ENCODE peak calls at places on chromosomes 16 and 17, in six cellular contexts. N is A673, G is uterus, W is heart right ventricle, L is left ventricle myocardium inferior, D is Peyer's patch. Z is an unnamed sample.

GRCh38 chr16:70594569-70594968 is 51.8 kb upstream of the IL34 start:
- DNase-seq in D (no peak), G (no peak), W (peak; percentile 61), N (no peak), L (peak; percentile 38), Z (no peak)

GRCh38 chr17:38599398-38599856 is 6.3 kb downstream of the SRCIN1 start:
- DNase-seq in W (no peak), N (no peak), G (no peak), D (no peak), L (no peak), Z (no peak)

GRCh38 chr17:48054238-48055185 is 6.4 kb downstream of the NFE2L1 start:
- DNase-seq in W (peak; percentile 73), L (peak; percentile 76), N (peak; percentile 94), G (peak; percentile 83), D (no peak), Z (no peak)

GRCh38 chr16:57966133-57966805 is 4.7 kb downstream of the CNGB1 start:
- DNase-seq in L (no peak), N (no peak), D (no peak), G (no peak), W (no peak), Z (no peak)

GRCh38 chr17:17780941-17781590 is 55.7 kb downstream of the SREBF1 start:
- DNase-seq in N (peak; percentile 91), L (no peak), W (peak; percentile 35), G (peak; percentile 70), D (no peak), Z (no peak)

GRCh38 chr17:29393451-29393850 is 3.3 kb downstream of the TAOK1 start:
- DNase-seq in L (no peak), N (peak; percentile 57), D (no peak), W (no peak), G (no peak), Z (no peak)

GRCh38 chr16:84633622-84634021 is 14.7 kb upstream of the KLHL36 start:
- DNase-seq in L (peak; percentile 88), G (peak; percentile 77), W (peak; percentile 85), N (no peak), D (no peak), Z (peak; percentile 85)

GRCh38 chr17:78000351-78000750 is 41.8 kb downstream of the TNRC6C start:
- DNase-seq in N (peak; percentile 11), W (no peak), L (no peak), G (no peak), D (no peak), Z (no peak)

GRCh38 chr17:7817643-7817964 is 16.4 kb upstream of the KDM6B start:
- DNase-seq in W (no peak), N (no peak), D (no peak), G (no peak), L (no peak), Z (no peak)

GRCh38 chr17:28765038-28765437 is 21.2 kb downstream of the TRAF4 start:
- DNase-seq in W (no peak), L (no peak), G (no peak), N (no peak), D (no peak), Z (no peak)

GRCh38 chr16:16093625-16094332 is 129.5 kb downstream of the ABCC6 start:
- DNase-seq in W (no peak), N (no peak), D (no peak), L (no peak), G (no peak), Z (no peak)

GRCh38 chr16:75286996-75287395 is 35.6 kb upstream of the BCAR1 start:
- DNase-seq in G (no peak), W (no peak), L (no peak), N (no peak), D (no peak), Z (no peak)

DNA sequence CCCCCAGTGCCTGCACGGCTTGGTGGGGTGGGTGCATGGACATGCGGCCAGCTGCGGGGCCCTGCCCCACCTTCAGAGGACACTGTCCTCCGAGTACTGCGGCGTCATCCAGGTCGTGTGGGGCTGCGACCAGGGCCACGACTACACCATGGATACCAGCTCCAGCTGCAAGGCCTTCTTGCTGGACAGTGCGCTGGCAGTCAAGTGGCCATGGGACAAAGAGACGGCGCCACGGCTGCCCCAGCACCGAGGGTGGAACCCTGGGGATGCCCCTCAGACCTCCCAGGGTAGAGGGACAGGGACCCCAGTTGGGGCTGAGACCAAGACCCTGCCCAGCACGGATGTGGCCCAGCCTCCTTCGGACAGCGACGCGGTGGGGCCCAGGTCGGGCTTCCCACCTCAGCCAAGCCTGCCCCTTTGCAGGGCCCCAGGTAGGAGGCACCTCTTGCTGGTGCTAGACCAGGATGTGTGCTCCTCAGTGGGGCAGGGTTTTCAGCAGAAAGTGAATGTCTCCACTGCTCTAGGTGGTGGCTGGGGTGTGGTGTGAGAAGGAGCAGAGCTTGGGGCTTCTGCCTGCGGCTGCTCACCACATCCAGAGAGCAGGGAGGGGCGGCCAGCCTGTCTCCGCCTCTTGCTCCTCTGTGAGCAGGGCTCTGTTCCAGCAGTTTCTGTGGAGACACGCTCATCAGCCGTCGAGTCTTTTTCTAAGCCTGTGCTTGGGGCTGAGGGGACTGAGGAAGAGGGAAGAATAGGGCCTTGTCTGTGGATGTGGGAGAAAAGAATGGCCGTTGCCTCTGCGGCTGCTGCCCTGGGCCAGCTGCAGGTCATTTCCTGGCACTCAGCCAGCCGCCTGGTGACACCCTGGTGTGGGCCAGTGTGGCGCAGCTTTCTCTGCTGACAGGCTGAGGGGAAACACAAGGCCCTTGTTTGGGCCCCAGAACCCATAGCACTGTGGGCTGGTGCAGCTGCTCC is 2.2 kb downstream of the ZNF276 start:
- DNase-seq in N (peak; percentile 56), L (peak; percentile 62), W (peak; percentile 70), G (no peak), D (no peak), Z (no peak)
- H3K27ac ChIP-seq in N (peak overlapping the region; percentile 37), L (peak overlapping the region; percentile 100), W (peak overlapping the region; percentile 2), G (no peak overlapping the region), D (peak overlapping the region; percentile 99), Z (peak overlapping the region; percentile 97)

GRCh38 chr17:44004761-44005526 is 522 bp downstream of the NAGS start:
- DNase-seq in N (no peak), G (peak; percentile 23), W (no peak), D (peak; percentile 91), L (no peak), Z (no peak)

GRCh38 chr17:44006581-44007345 is 2.3 kb downstream of the NAGS start:
- DNase-seq in L (peak; percentile 98), G (peak; percentile 96), N (peak; percentile 95), W (peak; percentile 97), D (peak; percentile 100), Z (peak; percentile 96)

GRCh38 chr17:44005527-44005864 is 1.1 kb downstream of the NAGS start:
- DNase-seq in W (no peak), N (no peak), L (no peak), D (no peak), G (no peak), Z (no peak)

GRCh38 chr17:44007346-44008204 is 3.2 kb downstream of the NAGS start:
- DNase-seq in G (no peak), L (peak; percentile 33), N (no peak), W (no peak), D (peak; percentile 58), Z (no peak)

GRCh38 chr17:44005865-44006580 is 1.6 kb downstream of the NAGS start:
- DNase-seq in D (peak; percentile 83), L (no peak), G (no peak), W (no peak), N (no peak), Z (no peak)
- TF ChIP-seq CTCF in D (no peak), L (no peak), G (no peak), W (no peak), N (no peak), Z (no peak)

GRCh38 chr16:51211148-51211547 is 60.1 kb upstream of the SALL1 start:
- DNase-seq in D (no peak), G (no peak), W (no peak), L (no peak), N (no peak), Z (no peak)
- H3K4me3 ChIP-seq in D (no peak overlapping the region), G (no peak overlapping the region), W (no peak overlapping the region), L (no peak overlapping the region), N (no peak overlapping the region), Z (no peak overlapping the region)

GRCh38 chr17:43787728-43788127 is 7.5 kb downstream of the CFAP97D1 start:
- DNase-seq in L (no peak), W (no peak), G (no peak), D (no peak), N (peak; percentile 39), Z (no peak)
- H3K27ac ChIP-seq in L (no peak overlapping the region), W (no peak overlapping the region), G (no peak overlapping the region), D (no peak overlapping the region), N (no peak overlapping the region), Z (no peak overlapping the region)

Z was measured in coronary artery.